ENCODE peak calls at places on chromosomes 5 and 9, in nine cellular contexts. One of them, this sample, is unnamed.

GRCh38 chr5:76514254-76514653 is 108.9 kb downstream of the F2RL2 start:
- DNase-seq in H54: no peak
- DNase-seq in nephron progenitor cell: no peak
- DNase-seq in SW480: no peak
- DNase-seq in neural crest cell: no peak
- DNase-seq in activated CD4-positive, alpha-beta T cell treated with anti-CD3 and anti-CD28 coated beads for 4 hours: no peak
- DNase-seq in Kasumi-1: no peak
- DNase-seq in SK-N-DZ: no peak
- DNase-seq in GM23248: no peak
- DNase-seq in this sample: peak; percentile 14

GRCh38 chr9:115604831-115605483 is 487.0 kb upstream of the TNC start:
- DNase-seq in H54: peak; percentile 51
- DNase-seq in nephron progenitor cell: no peak
- DNase-seq in SW480: no peak
- DNase-seq in neural crest cell: no peak
- DNase-seq in activated CD4-positive, alpha-beta T cell treated with anti-CD3 and anti-CD28 coated beads for 4 hours: no peak
- DNase-seq in Kasumi-1: no peak
- DNase-seq in SK-N-DZ: no peak
- DNase-seq in GM23248: peak; percentile 95
- DNase-seq in this sample: no peak

GRCh38 chr9:17800397-17800796 is 221.5 kb downstream of the SH3GL2 start:
- DNase-seq in H54: no peak
- DNase-seq in nephron progenitor cell: no peak
- DNase-seq in SW480: no peak
- DNase-seq in neural crest cell: no peak
- DNase-seq in activated CD4-positive, alpha-beta T cell treated with anti-CD3 and anti-CD28 coated beads for 4 hours: no peak
- DNase-seq in Kasumi-1: no peak
- DNase-seq in SK-N-DZ: no peak
- DNase-seq in GM23248: no peak
- DNase-seq in this sample: no peak

GRCh38 chr5:72695659-72696058 is 120.8 kb upstream of the TNPO1 start:
- DNase-seq in H54: no peak
- DNase-seq in nephron progenitor cell: no peak
- DNase-seq in SW480: no peak
- DNase-seq in neural crest cell: no peak
- DNase-seq in activated CD4-positive, alpha-beta T cell treated with anti-CD3 and anti-CD28 coated beads for 4 hours: no peak
- DNase-seq in Kasumi-1: no peak
- DNase-seq in SK-N-DZ: no peak
- DNase-seq in GM23248: no peak
- DNase-seq in this sample: no peak

GRCh38 chr5:58259685-58260152 is 200.2 kb downstream of the PLK2 start:
- DNase-seq in H54: peak; percentile 47
- DNase-seq in nephron progenitor cell: peak; percentile 17
- DNase-seq in SW480: peak; percentile 50
- DNase-seq in neural crest cell: no peak
- DNase-seq in activated CD4-positive, alpha-beta T cell treated with anti-CD3 and anti-CD28 coated beads for 4 hours: no peak
- DNase-seq in Kasumi-1: no peak
- DNase-seq in SK-N-DZ: no peak
- DNase-seq in GM23248: peak; percentile 91
- DNase-seq in this sample: peak; percentile 3

GRCh38 chr5:148193202-148193601 is 9.6 kb upstream of the SPINK6 start:
- DNase-seq in H54: no peak
- DNase-seq in nephron progenitor cell: no peak
- DNase-seq in SW480: no peak
- DNase-seq in neural crest cell: no peak
- DNase-seq in activated CD4-positive, alpha-beta T cell treated with anti-CD3 and anti-CD28 coated beads for 4 hours: no peak
- DNase-seq in Kasumi-1: no peak
- DNase-seq in SK-N-DZ: no peak
- DNase-seq in GM23248: no peak
- DNase-seq in this sample: no peak

GRCh38 chr9:17614246-17614645 is 35.4 kb downstream of the SH3GL2 start:
- DNase-seq in H54: no peak
- DNase-seq in nephron progenitor cell: no peak
- DNase-seq in SW480: no peak
- DNase-seq in neural crest cell: no peak
- DNase-seq in activated CD4-positive, alpha-beta T cell treated with anti-CD3 and anti-CD28 coated beads for 4 hours: no peak
- DNase-seq in Kasumi-1: no peak
- DNase-seq in SK-N-DZ: no peak
- DNase-seq in GM23248: no peak
- DNase-seq in this sample: no peak

GRCh38 chr9:136762915-136763648 is 1.2 kb downstream of the LCN15 start:
- DNase-seq in H54: peak; percentile 81
- DNase-seq in nephron progenitor cell: peak; percentile 94
- DNase-seq in SW480: no peak
- DNase-seq in neural crest cell: peak; percentile 54
- DNase-seq in activated CD4-positive, alpha-beta T cell treated with anti-CD3 and anti-CD28 coated beads for 4 hours: peak; percentile 33
- DNase-seq in Kasumi-1: no peak
- DNase-seq in SK-N-DZ: peak; percentile 89
- DNase-seq in GM23248: peak; percentile 40
- DNase-seq in this sample: peak; percentile 30

GRCh38 chr9:83182071-83182470 is 119.1 kb upstream of the RASEF start:
- DNase-seq in H54: no peak
- DNase-seq in nephron progenitor cell: no peak
- DNase-seq in SW480: no peak
- DNase-seq in neural crest cell: no peak
- DNase-seq in activated CD4-positive, alpha-beta T cell treated with anti-CD3 and anti-CD28 coated beads for 4 hours: no peak
- DNase-seq in Kasumi-1: no peak
- DNase-seq in SK-N-DZ: no peak
- DNase-seq in GM23248: no peak
- DNase-seq in this sample: peak; percentile 6

GRCh38 chr5:124725040-124725434 is 21.4 kb downstream of the ZNF608 start:
- DNase-seq in H54: no peak
- DNase-seq in nephron progenitor cell: no peak
- DNase-seq in SW480: no peak
- DNase-seq in neural crest cell: no peak
- DNase-seq in activated CD4-positive, alpha-beta T cell treated with anti-CD3 and anti-CD28 coated beads for 4 hours: no peak
- DNase-seq in Kasumi-1: no peak
- DNase-seq in SK-N-DZ: peak; percentile 37
- DNase-seq in GM23248: no peak
- DNase-seq in this sample: no peak

GRCh38 chr9:97560851-97561250 is 59.4 kb downstream of the TMOD1 start:
- DNase-seq in H54: no peak
- DNase-seq in nephron progenitor cell: no peak
- DNase-seq in SW480: no peak
- DNase-seq in neural crest cell: no peak
- DNase-seq in activated CD4-positive, alpha-beta T cell treated with anti-CD3 and anti-CD28 coated beads for 4 hours: no peak
- DNase-seq in Kasumi-1: no peak
- DNase-seq in SK-N-DZ: no peak
- DNase-seq in GM23248: no peak
- DNase-seq in this sample: no peak

GRCh38 chr9:131347376-131348020 is 46.4 kb upstream of the PRRC2B start:
- DNase-seq in H54: no peak
- DNase-seq in nephron progenitor cell: no peak
- DNase-seq in SW480: no peak
- DNase-seq in neural crest cell: no peak
- DNase-seq in activated CD4-positive, alpha-beta T cell treated with anti-CD3 and anti-CD28 coated beads for 4 hours: no peak
- DNase-seq in Kasumi-1: peak; percentile 15
- DNase-seq in SK-N-DZ: no peak
- DNase-seq in GM23248: no peak
- DNase-seq in this sample: no peak

GRCh38 chr5:107589520-107590193 is 81.1 kb downstream of the EFNA5 start:
- DNase-seq in H54: no peak
- DNase-seq in nephron progenitor cell: no peak
- DNase-seq in SW480: no peak
- DNase-seq in neural crest cell: no peak
- DNase-seq in activated CD4-positive, alpha-beta T cell treated with anti-CD3 and anti-CD28 coated beads for 4 hours: no peak
- DNase-seq in Kasumi-1: no peak
- DNase-seq in SK-N-DZ: no peak
- DNase-seq in GM23248: no peak
- DNase-seq in this sample: no peak

GRCh38 chr9:127896395-127897193 is 2.8 kb downstream of the ST6GALNAC6 start:
- DNase-seq in H54: no peak
- DNase-seq in nephron progenitor cell: no peak
- DNase-seq in SW480: no peak
- DNase-seq in neural crest cell: no peak
- DNase-seq in activated CD4-positive, alpha-beta T cell treated with anti-CD3 and anti-CD28 coated beads for 4 hours: no peak
- DNase-seq in Kasumi-1: no peak
- DNase-seq in SK-N-DZ: no peak
- DNase-seq in GM23248: no peak
- DNase-seq in this sample: no peak

GRCh38 chr9:92506184-92506857 is 24.0 kb upstream of the ASPN start:
- DNase-seq in H54: peak; percentile 60
- DNase-seq in nephron progenitor cell: no peak
- DNase-seq in SW480: peak; percentile 25
- DNase-seq in neural crest cell: no peak
- DNase-seq in activated CD4-positive, alpha-beta T cell treated with anti-CD3 and anti-CD28 coated beads for 4 hours: no peak
- DNase-seq in Kasumi-1: no peak
- DNase-seq in SK-N-DZ: no peak
- DNase-seq in GM23248: peak; percentile 94
- DNase-seq in this sample: no peak

GRCh38 chr5:143181173-143181572 is 222.3 kb downstream of the NR3C1 start:
- DNase-seq in H54: no peak
- DNase-seq in nephron progenitor cell: no peak
- DNase-seq in SW480: no peak
- DNase-seq in neural crest cell: no peak
- DNase-seq in activated CD4-positive, alpha-beta T cell treated with anti-CD3 and anti-CD28 coated beads for 4 hours: no peak
- DNase-seq in Kasumi-1: no peak
- DNase-seq in SK-N-DZ: no peak
- DNase-seq in GM23248: no peak
- DNase-seq in this sample: no peak

GRCh38 chr9:19479874-19480273 is 71.1 kb downstream of the ACER2 start:
- DNase-seq in H54: no peak
- DNase-seq in nephron progenitor cell: no peak
- DNase-seq in SW480: no peak
- DNase-seq in neural crest cell: no peak
- DNase-seq in activated CD4-positive, alpha-beta T cell treated with anti-CD3 and anti-CD28 coated beads for 4 hours: no peak
- DNase-seq in Kasumi-1: no peak
- DNase-seq in SK-N-DZ: no peak
- DNase-seq in GM23248: no peak
- DNase-seq in this sample: no peak

GRCh38 chr9:124351672-124352468 is 63.4 kb downstream of the PSMB7 start:
- DNase-seq in H54: no peak
- DNase-seq in nephron progenitor cell: no peak
- DNase-seq in SW480: no peak
- DNase-seq in neural crest cell: no peak
- DNase-seq in activated CD4-positive, alpha-beta T cell treated with anti-CD3 and anti-CD28 coated beads for 4 hours: no peak
- DNase-seq in Kasumi-1: no peak
- DNase-seq in SK-N-DZ: no peak
- DNase-seq in GM23248: no peak
- DNase-seq in this sample: no peak

This sample was measured in HepG2.